ENCODE peak calls at places on chromosome 13, in eight cellular contexts. One of them, this sample, is unnamed.

GRCh38 chr13:73366241-73366640 is 307.4 kb downstream of the KLF5 start:
- DNase-seq in stimulated activated CD4-positive, alpha-beta T cell treated with anti-CD3 and anti-CD28 coated beads, Interleukin-1b, Interleukin-23, amount 100 ng/mL, for 24 hours: no peak
- DNase-seq in ELF-1: peak
- DNase-seq in fibroblast of lung: no peak
- DNase-seq in Kasumi-1: no peak
- DNase-seq in AG08396: no peak
- DNase-seq in activated CD4-positive, alpha-beta T cell treated with anti-CD3 and anti-CD28 coated beads, Interleukin-2, amount 10 ng/mL, durations not matched to agents 7 days and 5 days: no peak
- DNase-seq in GM04504: no peak
- DNase-seq in this sample: no peak

GRCh38 chr13:42539670-42540069 is 34.3 kb upstream of the TNFSF11 start:
- DNase-seq in GM04504: no peak
- DNase-seq in activated CD4-positive, alpha-beta T cell treated with anti-CD3 and anti-CD28 coated beads, Interleukin-2, amount 10 ng/mL, durations not matched to agents 7 days and 5 days: no peak
- DNase-seq in Kasumi-1: no peak
- DNase-seq in AG08396: no peak
- DNase-seq in fibroblast of lung: no peak
- DNase-seq in ELF-1: no peak
- DNase-seq in stimulated activated CD4-positive, alpha-beta T cell treated with anti-CD3 and anti-CD28 coated beads, Interleukin-1b, Interleukin-23, amount 100 ng/mL, for 24 hours: no peak
- DNase-seq in this sample: no peak

GRCh38 chr13:100195568-100195967 is 106.7 kb downstream of the PCCA start:
- DNase-seq in fibroblast of lung: no peak
- DNase-seq in stimulated activated CD4-positive, alpha-beta T cell treated with anti-CD3 and anti-CD28 coated beads, Interleukin-1b, Interleukin-23, amount 100 ng/mL, for 24 hours: no peak
- DNase-seq in AG08396: no peak
- DNase-seq in GM04504: no peak
- DNase-seq in activated CD4-positive, alpha-beta T cell treated with anti-CD3 and anti-CD28 coated beads, Interleukin-2, amount 10 ng/mL, durations not matched to agents 7 days and 5 days: no peak
- DNase-seq in Kasumi-1: no peak
- DNase-seq in ELF-1: no peak
- DNase-seq in this sample: no peak

GRCh38 chr13:113927661-113928581 is 46.0 kb downstream of the C13orf46 start:
- DNase-seq in ELF-1: no peak
- DNase-seq in activated CD4-positive, alpha-beta T cell treated with anti-CD3 and anti-CD28 coated beads, Interleukin-2, amount 10 ng/mL, durations not matched to agents 7 days and 5 days: no peak
- DNase-seq in stimulated activated CD4-positive, alpha-beta T cell treated with anti-CD3 and anti-CD28 coated beads, Interleukin-1b, Interleukin-23, amount 100 ng/mL, for 24 hours: no peak
- DNase-seq in Kasumi-1: no peak
- DNase-seq in fibroblast of lung: peak
- DNase-seq in GM04504: peak
- DNase-seq in AG08396: peak
- DNase-seq in this sample: peak

GRCh38 chr13:66375756-66376155 is 854.4 kb downstream of the PCDH9 start:
- DNase-seq in Kasumi-1: no peak
- DNase-seq in fibroblast of lung: peak
- DNase-seq in stimulated activated CD4-positive, alpha-beta T cell treated with anti-CD3 and anti-CD28 coated beads, Interleukin-1b, Interleukin-23, amount 100 ng/mL, for 24 hours: no peak
- DNase-seq in activated CD4-positive, alpha-beta T cell treated with anti-CD3 and anti-CD28 coated beads, Interleukin-2, amount 10 ng/mL, durations not matched to agents 7 days and 5 days: no peak
- DNase-seq in AG08396: no peak
- DNase-seq in GM04504: no peak
- DNase-seq in ELF-1: no peak
- DNase-seq in this sample: no peak

GRCh38 chr13:25018729-25019115 is 77.2 kb upstream of the PABPC3 start:
- DNase-seq in AG08396: no peak
- DNase-seq in Kasumi-1: no peak
- DNase-seq in activated CD4-positive, alpha-beta T cell treated with anti-CD3 and anti-CD28 coated beads, Interleukin-2, amount 10 ng/mL, durations not matched to agents 7 days and 5 days: no peak
- DNase-seq in GM04504: no peak
- DNase-seq in ELF-1: no peak
- DNase-seq in fibroblast of lung: no peak
- DNase-seq in stimulated activated CD4-positive, alpha-beta T cell treated with anti-CD3 and anti-CD28 coated beads, Interleukin-1b, Interleukin-23, amount 100 ng/mL, for 24 hours: no peak
- DNase-seq in this sample: no peak

GRCh38 chr13:110015253-110015652 is 228.9 kb upstream of the IRS2 start:
- DNase-seq in stimulated activated CD4-positive, alpha-beta T cell treated with anti-CD3 and anti-CD28 coated beads, Interleukin-1b, Interleukin-23, amount 100 ng/mL, for 24 hours: no peak
- DNase-seq in ELF-1: no peak
- DNase-seq in Kasumi-1: no peak
- DNase-seq in GM04504: no peak
- DNase-seq in fibroblast of lung: peak
- DNase-seq in activated CD4-positive, alpha-beta T cell treated with anti-CD3 and anti-CD28 coated beads, Interleukin-2, amount 10 ng/mL, durations not matched to agents 7 days and 5 days: no peak
- DNase-seq in AG08396: no peak
- DNase-seq in this sample: peak

GRCh38 chr13:39016789-39017188 is 21.1 kb downstream of the PROSER1 start:
- DNase-seq in ELF-1: peak
- DNase-seq in AG08396: peak
- DNase-seq in activated CD4-positive, alpha-beta T cell treated with anti-CD3 and anti-CD28 coated beads, Interleukin-2, amount 10 ng/mL, durations not matched to agents 7 days and 5 days: peak
- DNase-seq in stimulated activated CD4-positive, alpha-beta T cell treated with anti-CD3 and anti-CD28 coated beads, Interleukin-1b, Interleukin-23, amount 100 ng/mL, for 24 hours: no peak
- DNase-seq in Kasumi-1: no peak
- DNase-seq in fibroblast of lung: peak
- DNase-seq in GM04504: no peak
- DNase-seq in this sample: no peak

GRCh38 chr13:108961542-108962125 is 332.2 kb downstream of the MYO16 start:
- DNase-seq in stimulated activated CD4-positive, alpha-beta T cell treated with anti-CD3 and anti-CD28 coated beads, Interleukin-1b, Interleukin-23, amount 100 ng/mL, for 24 hours: no peak
- DNase-seq in ELF-1: peak
- DNase-seq in AG08396: peak
- DNase-seq in activated CD4-positive, alpha-beta T cell treated with anti-CD3 and anti-CD28 coated beads, Interleukin-2, amount 10 ng/mL, durations not matched to agents 7 days and 5 days: peak
- DNase-seq in fibroblast of lung: peak
- DNase-seq in Kasumi-1: peak
- DNase-seq in GM04504: no peak
- DNase-seq in this sample: peak

GRCh38 chr13:21458457-21458815 is 667 bp downstream of the ZDHHC20 start:
- DNase-seq in Kasumi-1: no peak
- DNase-seq in fibroblast of lung: no peak
- DNase-seq in AG08396: peak
- DNase-seq in activated CD4-positive, alpha-beta T cell treated with anti-CD3 and anti-CD28 coated beads, Interleukin-2, amount 10 ng/mL, durations not matched to agents 7 days and 5 days: peak
- DNase-seq in stimulated activated CD4-positive, alpha-beta T cell treated with anti-CD3 and anti-CD28 coated beads, Interleukin-1b, Interleukin-23, amount 100 ng/mL, for 24 hours: no peak
- DNase-seq in GM04504: no peak
- DNase-seq in ELF-1: peak
- DNase-seq in this sample: no peak

This sample was measured in HCEC 1CT.